ENCODE peak calls at places on chromosomes 2 and 18, in five cellular contexts. U, M, J, P and S are unnamed samples.

GRCh38 chr2:133887676-133888040 is 319.4 kb upstream of the NCKAP5 start:
- DNase-seq in U (no peak), M (no peak), J (no peak), P (no peak), S (no peak)

GRCh38 chr18:39244242-39244641 is 1678.6 kb upstream of the CELF4 start:
- DNase-seq in U (no peak), M (no peak), J (no peak), P (no peak), S (no peak)

GRCh38 chr2:156687715-156688114 is 251.5 kb downstream of the GPD2 start:
- DNase-seq in U (no peak), M (no peak), J (no peak), P (peak; percentile 3), S (no peak)

GRCh38 chr2:7467782-7468447 is 550.7 kb downstream of the RNF144A start:
- DNase-seq in U (no peak), M (no peak), J (no peak), P (no peak), S (no peak)

GRCh38 chr2:43943323-43943722 is 52.5 kb downstream of the LRPPRC start:
- DNase-seq in U (no peak), M (no peak), J (no peak), P (no peak), S (no peak)

GRCh38 chr2:16656784-16657391 is 8.7 kb downstream of the CYRIA start:
- DNase-seq in U (peak; percentile 69), M (no peak), J (no peak), P (no peak), S (peak; percentile 66)

GRCh38 chr2:84799772-84800171 is 81.1 kb downstream of the TRABD2A start:
- DNase-seq in U (no peak), M (no peak), J (no peak), P (no peak), S (no peak)

GRCh38 chr2:36357506-36358316 is 2.1 kb downstream of the CRIM1 start:
- DNase-seq in U (peak; percentile 61), M (no peak), J (peak; percentile 32), P (peak; percentile 89), S (peak; percentile 37)

GRCh38 chr2:11342561-11343343 is 1.7 kb downstream of the ROCK2 start:
- DNase-seq in U (peak; percentile 35), M (no peak), J (no peak), P (peak; percentile 81), S (no peak)

GRCh38 chr2:204738721-204739120 is 193.4 kb downstream of the PARD3B start:
- DNase-seq in U (no peak), M (no peak), J (no peak), P (no peak), S (no peak)

GRCh38 chr2:204731996-204732395 is 186.7 kb downstream of the PARD3B start:
- DNase-seq in U (no peak), M (no peak), J (no peak), P (no peak), S (no peak)

DNA sequence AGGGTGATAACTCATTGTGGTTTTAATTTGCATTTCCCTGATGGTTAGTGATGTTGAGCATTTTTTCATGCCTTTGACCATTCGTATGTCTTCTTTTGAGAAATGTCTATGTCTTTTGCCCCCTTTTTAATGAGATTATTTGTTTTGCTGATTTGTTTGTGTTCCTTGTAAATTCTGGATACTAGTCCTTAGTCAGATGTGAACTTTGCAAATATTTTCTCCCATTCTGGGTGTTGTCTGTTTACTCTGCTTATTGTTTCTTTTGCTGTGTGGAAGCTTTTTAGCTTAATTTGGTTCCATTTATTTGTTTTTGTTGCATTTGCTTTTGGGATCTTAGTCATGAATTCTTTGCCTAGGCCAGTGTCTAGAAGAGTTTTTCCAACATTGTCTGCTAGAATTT is 192.0 kb downstream of the PARD3B start:
- DNase-seq in U (no peak), M (no peak), J (no peak), P (no peak), S (no peak)
- H3K4me3 ChIP-seq in U (no peak overlapping the region), M (no peak overlapping the region), J (no peak overlapping the region), P (no peak overlapping the region), S (no peak overlapping the region)

GRCh38 chr18:55585586-55586521 is 2.1 kb downstream of the TCF4 start:
- DNase-seq in U (no peak), M (no peak), J (no peak), P (no peak), S (no peak)

GRCh38 chr18:55587341-55588000 is 521 bp downstream of the TCF4 start:
- DNase-seq in U (no peak), M (no peak), J (peak; percentile 29), P (no peak), S (no peak)

GRCh38 chr18:55588001-55588875 is at the start of gene TCF4:
- DNase-seq in U (peak; percentile 51), M (peak; percentile 24), J (peak; percentile 69), P (peak; percentile 33), S (peak; percentile 60)

GRCh38 chr18:55585050-55585449 is 2.9 kb downstream of the TCF4 start:
- DNase-seq in U (no peak), M (no peak), J (no peak), P (no peak), S (no peak)

GRCh38 chr18:55586841-55587240 is 1.2 kb downstream of the TCF4 start:
- DNase-seq in U (no peak), M (no peak), J (no peak), P (no peak), S (no peak)
- H3K27ac ChIP-seq in U (peak overlapping the region; percentile 80), M (peak overlapping the region; percentile 83), J (peak overlapping the region; percentile 90), P (no peak overlapping the region), S (peak overlapping the region; percentile 86)

DNA sequence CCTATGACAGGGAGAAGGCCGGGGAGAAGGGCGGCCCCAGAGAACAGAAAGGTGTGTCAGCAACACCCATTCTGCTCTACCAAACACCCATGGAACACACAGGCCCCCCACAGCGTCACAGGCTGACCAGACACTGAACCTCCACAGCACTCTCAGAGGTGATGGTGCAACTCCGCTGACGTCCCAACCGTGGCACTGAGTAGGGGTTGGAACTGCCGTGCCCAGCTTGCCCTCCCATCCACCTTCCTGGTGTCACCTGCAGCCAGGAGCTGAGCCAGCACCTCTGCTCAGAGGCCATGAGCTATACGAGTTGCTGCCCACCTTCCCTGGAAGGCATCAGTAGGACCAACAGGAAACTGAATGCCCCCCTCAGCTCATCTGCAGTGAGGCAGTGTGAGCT is 412.9 kb upstream of the SALL3 start:
- DNase-seq in U (no peak), M (no peak), J (no peak), P (no peak), S (no peak)
- H3K9me3 ChIP-seq in U (no peaks in the 10 kb centered on the region), M (no peaks in the 10 kb centered on the region), J (peaks cover 27% of the 10 kb centered on the region), P (no peaks in the 10 kb centered on the region), S (peaks cover 20% of the 10 kb centered on the region)

DNA sequence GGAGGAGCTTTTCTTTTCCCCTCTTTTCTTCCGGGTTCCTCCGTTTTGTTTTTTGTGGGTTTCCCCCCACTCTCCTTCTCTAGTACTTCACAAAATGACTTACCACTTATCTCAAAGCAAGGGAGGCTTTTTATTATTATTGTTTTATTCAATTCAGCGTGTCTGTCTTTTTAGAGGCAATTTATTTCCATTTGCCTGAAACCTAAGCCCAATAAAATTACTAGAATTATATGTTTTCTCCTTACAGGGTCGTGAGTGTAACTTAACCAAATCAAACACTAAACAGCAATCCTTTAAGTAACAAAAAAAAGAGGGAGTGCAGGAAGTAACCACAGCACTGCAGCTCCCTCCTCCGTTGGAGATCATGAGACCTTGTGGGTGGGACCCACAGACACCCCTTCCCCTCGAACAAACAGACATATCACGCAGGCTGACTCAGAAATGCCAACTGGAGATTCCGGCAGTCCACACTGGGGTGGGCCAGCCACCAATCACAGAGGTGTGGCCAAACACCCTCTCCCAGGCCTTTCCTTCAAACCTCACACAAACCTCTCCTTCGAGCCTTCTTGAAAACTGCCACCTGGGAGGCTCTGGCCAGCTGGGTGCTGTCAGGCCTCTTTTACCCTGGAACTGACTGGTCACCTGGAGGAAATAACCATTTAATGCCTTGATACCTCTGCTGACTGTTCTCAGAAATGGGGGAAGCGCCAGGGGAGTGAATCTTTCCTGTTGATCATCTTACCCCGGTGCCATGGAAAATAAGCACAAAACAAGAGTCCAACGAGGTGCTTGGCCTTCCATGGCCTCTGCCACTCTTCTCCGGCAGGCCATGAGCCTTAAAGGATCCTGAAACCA is 207.1 kb upstream of the SMAD2 start:
- DNase-seq in U (no peak), M (no peak), J (no peak), P (no peak), S (peak; percentile 34)
- H3K4me3 ChIP-seq in U (peak overlapping the region; percentile 46), M (peak overlapping the region; percentile 62), J (peak overlapping the region; percentile 75), P (no peak overlapping the region), S (peak overlapping the region; percentile 58)

DNA sequence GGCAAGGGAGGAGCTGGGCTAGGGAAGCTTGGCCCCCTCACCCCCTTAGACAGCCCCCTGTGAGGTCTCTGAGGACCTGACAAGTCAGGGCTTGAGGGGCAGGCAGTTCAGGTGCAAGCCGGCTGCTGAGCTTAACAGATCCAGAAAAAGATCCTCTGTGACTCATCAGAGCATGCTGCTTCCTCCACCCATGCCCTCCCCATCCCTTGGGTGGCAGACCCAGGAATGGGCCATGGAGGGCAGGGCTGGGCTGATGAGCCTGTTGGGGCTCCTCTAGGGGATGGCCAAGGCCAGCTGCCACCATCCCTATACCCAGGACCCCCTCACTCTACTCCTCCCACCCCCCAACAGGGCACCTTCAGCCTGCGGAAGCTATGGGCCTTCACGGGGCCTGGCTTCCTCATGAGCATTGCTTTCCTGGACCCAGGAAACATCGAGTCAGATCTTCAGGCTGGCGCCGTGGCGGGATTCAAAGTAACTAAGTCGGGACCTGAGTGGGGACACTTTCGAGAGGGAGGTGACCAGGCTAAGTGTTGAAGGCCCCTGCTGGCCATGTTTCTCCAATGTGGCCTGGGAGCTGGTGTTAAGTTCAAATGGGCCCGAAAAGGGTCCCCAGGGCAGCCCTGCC is 1.9 kb downstream of the SLC11A1 start:
- DNase-seq in U (peak; percentile 33), M (no peak), J (no peak), P (no peak), S (no peak)
- H3K27ac ChIP-seq in U (no peak overlapping the region), M (no peak overlapping the region), J (no peak overlapping the region), P (peak overlapping the region; percentile 73), S (peak overlapping the region; percentile 89)

GRCh38 chr2:3911891-3912455 is 208.6 kb downstream of the DCDC2C start:
- DNase-seq in U (no peak), M (no peak), J (no peak), P (no peak), S (no peak)
- H3K9me3 ChIP-seq in U (no peaks in the 10 kb centered on the region), M (no peaks in the 10 kb centered on the region), J (peaks cover 9% of the 10 kb centered on the region), P (peaks cover 9% of the 10 kb centered on the region), S (no peaks in the 10 kb centered on the region)